ENCODE peak calls at places on chromosomes 11 and 22, in four cellular contexts. U, O, D and P are unnamed samples.

GRCh38 chr22:45534339-45535192 is 31.9 kb downstream of the FBLN1 start:
- DNase-seq in U (no peak), O (no peak), D (no peak), P (no peak)

GRCh38 chr22:50683086-50683993 is 10.7 kb downstream of the SHANK3 start:
- DNase-seq in U (peak; percentile 11), O (no peak), D (no peak), P (no peak)

GRCh38 chr11:13354335-13354734 is 76.7 kb downstream of the BMAL1 start:
- DNase-seq in U (peak; percentile 27), O (no peak), D (no peak), P (no peak)

GRCh38 chr11:121059605-121060004 is 35.7 kb downstream of the TBCEL start:
- DNase-seq in U (no peak), O (no peak), D (no peak), P (no peak)

GRCh38 chr22:50071432-50072166 is 13.5 kb upstream of the TTLL8 start:
- DNase-seq in U (no peak), O (no peak), D (no peak), P (no peak)

GRCh38 chr11:96524475-96524874 is 134.7 kb downstream of the JRKL start:
- DNase-seq in U (no peak), O (no peak), D (no peak), P (no peak)

GRCh38 chr22:43919106-43919965 is 4.3 kb upstream of the PNPLA3 start:
- DNase-seq in U (no peak), O (no peak), D (peak; percentile 48), P (no peak)

GRCh38 chr11:95453616-95454118 is 222.7 kb upstream of the SESN3 start:
- DNase-seq in U (no peak), O (peak; percentile 24), D (peak; percentile 58), P (no peak)

GRCh38 chr11:69986421-69987229 is 91.5 kb upstream of the ANO1 start:
- DNase-seq in U (no peak), O (no peak), D (no peak), P (no peak)

GRCh38 chr11:11983427-11983826 is 25.0 kb downstream of the DKK3 start:
- DNase-seq in U (no peak), O (no peak), D (no peak), P (no peak)

GRCh38 chr22:36332623-36333331 is 55.0 kb downstream of the MYH9 start:
- DNase-seq in U (no peak), O (no peak), D (peak; percentile 73), P (peak; percentile 51)

GRCh38 chr11:117842131-117842941 is 17.8 kb upstream of the FXYD2 start:
- DNase-seq in U (no peak), O (peak; percentile 30), D (no peak), P (no peak)

GRCh38 chr11:88340366-88340930 is 2.9 kb upstream of the CTSC start:
- DNase-seq in U (no peak), O (no peak), D (no peak), P (no peak)

GRCh38 chr11:131975624-131976420 is 605.4 kb downstream of the NTM start:
- DNase-seq in U (no peak), O (no peak), D (no peak), P (no peak)

GRCh38 chr22:19663286-19663815 is 51.0 kb upstream of the SEPTIN5 start:
- DNase-seq in U (no peak), O (peak; percentile 61), D (peak; percentile 62), P (no peak)

GRCh38 chr22:22463855-22464540 is 44.5 kb downstream of the ZNF280B start:
- DNase-seq in U (peak; percentile 88), O (peak; percentile 18), D (peak; percentile 60), P (peak; percentile 22)

GRCh38 chr11:68798221-68798813 is 43.4 kb downstream of the CPT1A start:
- DNase-seq in U (peak; percentile 83), O (no peak), D (peak; percentile 22), P (peak; percentile 24)
- TF ChIP-seq CTCF in U (peak; percentile 84), O (peak; percentile 23), D (peak; percentile 24), P (peak; percentile 71)

GRCh38 chr22:48356731-48357130 is 1470.9 kb downstream of the BRD1 start:
- DNase-seq in U (no peak), O (no peak), D (no peak), P (no peak)
- H3K9me3 ChIP-seq in U (no peaks in the 10 kb centered on the region), O (no peaks in the 10 kb centered on the region), D (no peaks in the 10 kb centered on the region), P (no peaks in the 10 kb centered on the region)

DNA sequence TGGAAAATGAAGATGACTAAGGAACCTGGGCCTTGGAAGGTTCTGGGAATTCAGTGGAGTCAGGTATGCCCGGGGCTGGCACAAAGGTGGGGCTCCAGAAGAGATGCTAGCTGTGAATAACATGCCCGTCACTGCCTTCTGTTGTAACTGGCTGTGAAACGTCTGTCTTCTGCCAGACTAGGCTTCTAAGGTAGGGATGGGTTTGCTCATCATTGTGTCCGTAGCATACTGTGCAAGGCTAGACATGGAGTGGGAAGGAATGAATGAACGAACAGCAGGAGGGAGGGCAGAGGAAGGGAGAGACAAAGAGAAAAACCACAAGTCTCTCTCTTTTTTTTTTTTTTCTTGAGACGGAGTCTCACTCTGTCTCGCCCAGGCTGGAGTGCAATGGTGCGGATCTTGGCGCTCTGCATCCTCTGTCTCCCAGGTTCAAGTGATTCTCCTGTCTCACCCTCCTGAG is 327.4 kb downstream of the MN1 start:
- DNase-seq in U (no peak), O (no peak), D (no peak), P (no peak)
- TF ChIP-seq CTCF in U (no peak), O (no peak), D (no peak), P (no peak)

GRCh38 chr11:124830749-124831148 is 30.5 kb upstream of the MSANTD2 start:
- DNase-seq in U (no peak), O (no peak), D (no peak), P (no peak)

GRCh38 chr11:124829986-124830385 is 29.8 kb upstream of the MSANTD2 start:
- DNase-seq in U (no peak), O (no peak), D (no peak), P (no peak)

GRCh38 chr11:124834526-124835190 is 30.6 kb upstream of the ROBO3 start:
- DNase-seq in U (no peak), O (no peak), D (no peak), P (no peak)

GRCh38 chr11:124831897-124832296 is 31.7 kb upstream of the MSANTD2 start:
- DNase-seq in U (no peak), O (no peak), D (no peak), P (no peak)

DNA sequence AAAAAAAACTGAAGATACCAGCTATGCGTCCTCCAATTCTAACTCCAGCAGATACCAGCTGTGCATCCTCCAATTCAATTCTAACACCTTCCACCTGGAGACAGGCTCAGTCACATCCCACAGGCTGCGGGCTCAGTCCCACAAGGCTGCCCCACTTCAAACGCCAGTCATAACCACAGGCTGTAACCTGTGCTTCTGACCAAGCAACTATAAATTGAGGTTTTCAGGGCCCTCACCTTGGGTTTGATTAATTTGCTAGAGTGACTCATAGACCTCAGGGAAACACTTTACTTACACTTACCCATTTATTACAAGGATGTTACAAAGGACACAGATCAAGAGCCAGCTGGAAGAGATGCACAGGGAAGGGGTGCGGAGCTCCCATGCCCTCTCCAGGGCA is 32.4 kb upstream of the MSANTD2 start:
- DNase-seq in U (no peak), O (no peak), D (no peak), P (no peak)
- H3K9me3 ChIP-seq in U (no peaks in the 10 kb centered on the region), O (no peaks in the 10 kb centered on the region), D (no peaks in the 10 kb centered on the region), P (no peaks in the 10 kb centered on the region)